ENCODE peak calls at places on chromosomes 12 and 14, in six cellular contexts. A, G, J, Q, C and T are unnamed samples.

GRCh38 chr14:86708846-86709339 is 1178.9 kb downstream of the FLRT2 start:
- DNase-seq in G (no peak), Q (no peak), A (no peak), J (no peak), C (no peak), T (no peak)

GRCh38 chr12:122988036-122988435 is 7.6 kb downstream of the ARL6IP4 start:
- DNase-seq in C (no peak), J (no peak), Q (no peak), A (no peak), G (no peak), T (no peak)

GRCh38 chr12:123064356-123064755 is 83.9 kb downstream of the ARL6IP4 start:
- DNase-seq in J (no peak), G (no peak), Q (no peak), A (no peak), C (peak), T (peak)

GRCh38 chr12:67720383-67720856 is 71.9 kb downstream of the DYRK2 start:
- DNase-seq in G (no peak), J (no peak), A (no peak), C (no peak), Q (no peak), T (no peak)

GRCh38 chr14:72535485-72535884 is 358.4 kb downstream of the DPF3 start:
- DNase-seq in A (no peak), G (peak), Q (no peak), C (no peak), J (no peak), T (no peak)

GRCh38 chr12:31245822-31246469 is 80.0 kb downstream of the SINHCAF start:
- DNase-seq in C (no peak), Q (no peak), G (no peak), J (no peak), A (no peak), T (no peak)

GRCh38 chr14:103126873-103127304 is 3.6 kb downstream of the TNFAIP2 start:
- DNase-seq in G (no peak), A (peak), C (peak), Q (no peak), J (peak), T (peak)

GRCh38 chr14:61145903-61146411 is 135.2 kb downstream of the TMEM30B start:
- DNase-seq in G (no peak), C (no peak), A (no peak), J (no peak), Q (no peak), T (no peak)

DNA sequence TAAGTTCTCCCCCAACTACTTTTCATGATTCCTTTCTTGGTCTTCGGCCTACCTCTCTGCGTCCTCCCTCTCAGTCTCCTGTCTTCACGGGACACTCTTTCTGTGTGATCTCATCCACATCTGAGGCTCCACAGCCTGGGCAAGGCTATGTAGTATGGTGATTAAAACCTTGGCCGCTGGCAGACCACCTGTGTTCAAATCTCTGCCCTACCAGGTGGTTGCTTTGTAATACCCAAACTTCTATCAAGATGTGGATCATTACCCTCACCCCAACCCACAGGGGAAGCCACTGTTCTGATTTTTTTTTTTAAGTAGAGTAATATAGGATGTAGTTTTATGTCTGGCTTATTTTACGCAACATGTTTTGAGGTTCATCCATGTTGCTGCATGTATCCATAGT is 8.1 kb upstream of the STAT6 start:
- DNase-seq in C (no peak), G (no peak), Q (no peak), J (no peak), A (no peak), T (no peak)
- TF ChIP-seq POLR2A in C (no peak), G (no peak), Q (no peak), J (no peak), A (no peak), T (no peak)

GRCh38 chr12:108349245-108349644 is 10.1 kb upstream of the CMKLR1 start:
- DNase-seq in A (no peak), Q (no peak), G (no peak), J (no peak), C (peak), T (no peak)

GRCh38 chr12:108346022-108346633 is 7.0 kb upstream of the CMKLR1 start:
- DNase-seq in G (no peak), J (no peak), C (no peak), A (no peak), Q (no peak), T (no peak)

GRCh38 chr12:108346727-108347710 is 7.9 kb upstream of the CMKLR1 start:
- DNase-seq in A (no peak), G (no peak), J (no peak), Q (no peak), C (no peak), T (no peak)

GRCh38 chr12:108350511-108350910 is 11.4 kb upstream of the CMKLR1 start:
- DNase-seq in A (no peak), G (no peak), C (no peak), J (no peak), Q (no peak), T (no peak)

DNA sequence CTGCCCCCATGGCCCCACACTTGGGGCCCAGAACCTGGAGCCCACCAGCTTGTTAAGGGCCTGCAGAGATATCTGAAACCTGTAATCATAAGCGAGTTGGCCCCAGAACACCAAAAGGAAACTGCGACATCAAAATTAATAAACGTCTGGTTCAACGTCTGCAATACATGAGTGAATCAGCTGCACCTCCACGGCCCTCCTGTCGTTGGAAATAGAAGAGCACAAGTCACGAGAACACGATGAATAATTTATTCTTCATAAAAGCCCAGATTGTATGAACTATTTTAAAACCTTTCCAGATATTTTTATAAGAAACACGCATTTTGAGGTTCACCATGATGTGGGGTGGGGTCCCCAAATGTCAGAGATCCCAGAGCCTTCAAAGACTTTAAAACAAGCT is 9.7 kb upstream of the CMKLR1 start:
- DNase-seq in Q (no peak), G (no peak), C (no peak), J (no peak), A (no peak), T (no peak)
- TF ChIP-seq EP300 in Q (no peak), G (no peak), C (no peak), J (no peak), A (no peak), T (no peak)

DNA sequence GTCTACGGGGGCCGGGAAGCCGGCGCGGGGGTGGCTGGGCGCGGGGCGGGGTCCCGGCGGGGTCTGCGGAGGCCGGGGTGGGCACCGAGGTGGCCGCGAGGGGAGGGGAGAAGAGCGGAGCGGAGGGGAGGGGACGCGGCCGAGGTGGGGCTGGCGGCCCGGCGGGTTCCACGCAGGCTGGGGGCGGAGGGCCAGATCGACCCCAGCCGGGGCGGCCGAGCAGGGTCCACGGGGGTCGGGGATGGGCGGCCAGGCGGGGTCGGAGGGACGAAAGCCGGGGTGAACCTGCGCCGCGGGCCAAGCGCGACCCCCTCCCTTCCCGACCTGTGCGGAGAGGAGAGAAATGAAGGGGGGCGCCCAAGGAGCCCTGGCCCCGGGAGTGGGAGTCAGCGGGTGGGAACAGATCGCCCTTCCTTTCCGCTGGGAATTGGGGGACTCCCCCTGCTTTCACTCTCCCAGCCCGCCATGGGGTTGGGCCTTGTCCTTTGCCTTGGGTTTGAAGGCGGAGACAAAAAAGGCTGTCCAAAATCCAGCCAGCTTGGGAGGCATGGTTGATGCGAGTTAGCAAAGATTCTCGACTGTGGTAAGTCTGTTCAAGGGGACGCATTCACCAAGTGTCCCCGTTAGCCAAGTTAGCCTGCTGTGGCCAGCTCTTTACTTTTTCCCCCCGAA is 493 bp upstream of the CKAP4 start:
- DNase-seq in G (no peak), A (peak), J (peak), C (peak), Q (no peak), T (peak)
- TF ChIP-seq POLR2A in G (peak), A (no peak), J (peak), C (no peak), Q (peak), T (peak)

GRCh38 chr12:88472248-88472647 is 108.0 kb downstream of the KITLG start:
- DNase-seq in G (no peak), J (no peak), C (no peak), A (no peak), Q (no peak), T (no peak)

GRCh38 chr12:88468546-88468945 is 111.7 kb downstream of the KITLG start:
- DNase-seq in A (no peak), J (no peak), C (no peak), G (no peak), Q (no peak), T (no peak)

GRCh38 chr12:88471641-88472040 is 108.6 kb downstream of the KITLG start:
- DNase-seq in C (no peak), Q (no peak), A (no peak), J (no peak), G (no peak), T (no peak)

GRCh38 chr12:88472775-88473174 is 107.5 kb downstream of the KITLG start:
- DNase-seq in Q (no peak), G (no peak), C (no peak), J (no peak), A (no peak), T (no peak)

DNA sequence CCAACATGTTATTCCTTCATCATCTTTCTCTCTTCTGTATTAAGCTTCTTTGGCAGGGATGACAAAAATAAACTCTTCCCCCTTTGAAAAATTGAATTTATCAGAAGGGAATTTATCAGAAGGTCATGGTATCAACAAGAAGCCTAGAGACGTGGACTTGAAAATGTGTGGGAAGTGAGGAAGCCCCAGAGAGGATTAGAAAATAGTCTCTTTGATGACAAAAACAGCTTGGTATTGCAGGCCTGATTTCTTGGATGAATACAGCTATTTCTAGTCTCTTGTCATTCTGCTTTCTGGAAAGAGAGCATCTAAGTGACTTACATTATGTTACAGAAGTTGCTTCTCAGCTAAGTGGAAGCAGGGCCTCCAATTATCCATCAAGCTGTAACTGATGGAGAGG is 111.1 kb downstream of the KITLG start:
- DNase-seq in J (no peak), Q (no peak), G (no peak), C (no peak), A (no peak), T (no peak)
- TF ChIP-seq EP300 in J (no peak), Q (no peak), G (no peak), C (no peak), A (no peak), T (no peak)

GRCh38 chr14:104863923-104864266 is 1.2 kb upstream of the CEP170B start:
- DNase-seq in J (no peak), A (no peak), C (peak), G (no peak), Q (no peak), T (no peak)

GRCh38 chr14:104865631-104866441 is 768 bp downstream of the CEP170B start:
- DNase-seq in A (peak), G (no peak), Q (no peak), C (peak), J (no peak), T (peak)

GRCh38 chr14:104865069-104865630 is at the start of gene CEP170B:
- DNase-seq in G (no peak), A (peak), Q (no peak), J (no peak), C (peak), T (no peak)

GRCh38 chr14:104863131-104863862 is 1.8 kb upstream of the CEP170B start:
- DNase-seq in J (no peak), Q (no peak), A (no peak), G (no peak), C (no peak), T (no peak)

DNA sequence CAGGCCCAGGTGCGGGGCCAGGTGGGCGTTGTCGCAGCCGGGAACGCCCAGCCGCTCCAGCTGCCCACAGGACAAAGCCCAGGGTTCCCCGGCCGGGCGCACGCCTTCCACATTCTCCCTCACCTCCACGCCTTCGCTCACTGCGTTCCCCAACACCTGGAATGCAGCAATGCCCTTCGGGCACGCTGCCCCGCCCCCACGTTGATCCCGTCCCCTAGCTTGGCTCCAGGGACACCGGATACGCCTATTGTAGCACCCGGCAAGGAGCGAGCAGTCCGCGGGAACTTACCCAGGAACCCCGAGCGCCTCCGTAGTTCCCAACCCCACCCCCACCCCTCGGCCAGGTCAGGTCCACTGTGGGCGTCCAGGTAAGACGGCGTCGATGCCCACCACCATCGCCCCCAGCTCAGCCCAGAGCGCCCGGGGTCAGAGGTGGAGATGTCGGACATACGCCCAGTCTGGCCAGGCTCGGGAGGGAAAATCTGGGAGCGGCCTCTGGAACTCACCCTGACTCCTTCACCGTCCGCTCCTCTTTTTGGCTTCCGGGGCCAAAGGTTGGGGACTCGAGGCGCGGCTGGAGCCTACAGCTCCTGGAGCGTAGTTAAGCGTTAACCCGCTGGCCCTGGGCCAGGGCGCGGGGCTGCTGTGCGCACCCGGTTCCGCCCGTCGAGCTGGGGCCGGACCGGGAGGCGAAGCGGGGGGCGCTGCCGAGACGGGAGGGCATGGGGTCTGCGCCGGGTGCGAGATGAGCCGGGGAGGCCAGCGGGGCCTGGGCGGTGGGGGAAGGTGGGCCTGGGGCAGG is 600 bp upstream of the CEP170B start:
- DNase-seq in C (peak), G (no peak), A (peak), Q (peak), J (no peak), T (peak)
- TF ChIP-seq POLR2A in C (no peak), G (no peak), A (no peak), Q (peak), J (no peak), T (peak)